ENCODE peak calls at places on chromosomes 1 and 21, in seven cellular contexts. One of them, this sample, is unnamed.

GRCh38 chr1:20476260-20477038 is 9.6 kb downstream of the CAMK2N1 start:
- DNase-seq in right lobe of liver: peak
- DNase-seq in prostate gland: no peak
- DNase-seq in H1: peak
- DNase-seq in testis: peak
- DNase-seq in uterus: no peak
- DNase-seq in breast epithelium: peak
- DNase-seq in this sample: peak

GRCh38 chr1:39061951-39062350 is 35.8 kb downstream of the NDUFS5 start:
- DNase-seq in right lobe of liver: no peak
- DNase-seq in prostate gland: no peak
- DNase-seq in H1: no peak
- DNase-seq in testis: no peak
- DNase-seq in uterus: no peak
- DNase-seq in breast epithelium: no peak
- DNase-seq in this sample: no peak

GRCh38 chr21:33975548-33976081 is 60.0 kb upstream of the ATP5PO start:
- DNase-seq in right lobe of liver: no peak
- DNase-seq in prostate gland: no peak
- DNase-seq in H1: peak
- DNase-seq in testis: no peak
- DNase-seq in uterus: no peak
- DNase-seq in breast epithelium: no peak
- DNase-seq in this sample: no peak

GRCh38 chr1:156086256-156086662 is 4.0 kb upstream of the MEX3A start:
- DNase-seq in right lobe of liver: peak
- DNase-seq in prostate gland: no peak
- DNase-seq in H1: no peak
- DNase-seq in testis: peak
- DNase-seq in uterus: no peak
- DNase-seq in breast epithelium: peak
- DNase-seq in this sample: peak

GRCh38 chr1:7616076-7616833 is 154.8 kb upstream of the VAMP3 start:
- DNase-seq in right lobe of liver: peak
- DNase-seq in prostate gland: peak
- DNase-seq in H1: peak
- DNase-seq in testis: peak
- DNase-seq in uterus: no peak
- DNase-seq in breast epithelium: no peak
- DNase-seq in this sample: peak

GRCh38 chr21:17793675-17794123 is 25.5 kb downstream of the C21orf91 start:
- DNase-seq in right lobe of liver: no peak
- DNase-seq in prostate gland: no peak
- DNase-seq in H1: no peak
- DNase-seq in testis: no peak
- DNase-seq in uterus: no peak
- DNase-seq in breast epithelium: no peak
- DNase-seq in this sample: no peak

GRCh38 chr1:12075195-12076114 is 12.4 kb downstream of the TNFRSF8 start:
- DNase-seq in right lobe of liver: no peak
- DNase-seq in prostate gland: no peak
- DNase-seq in H1: no peak
- DNase-seq in testis: peak
- DNase-seq in uterus: peak
- DNase-seq in breast epithelium: no peak
- DNase-seq in this sample: peak

GRCh38 chr1:34746785-34747637 is 7.8 kb upstream of the GJB5 start:
- DNase-seq in right lobe of liver: no peak
- DNase-seq in prostate gland: no peak
- DNase-seq in H1: no peak
- DNase-seq in testis: no peak
- DNase-seq in uterus: no peak
- DNase-seq in breast epithelium: no peak
- DNase-seq in this sample: no peak

GRCh38 chr1:33343539-33343938 is 22.6 kb upstream of the A3GALT2 start:
- DNase-seq in right lobe of liver: no peak
- DNase-seq in prostate gland: no peak
- DNase-seq in H1: no peak
- DNase-seq in testis: no peak
- DNase-seq in uterus: no peak
- DNase-seq in breast epithelium: no peak
- DNase-seq in this sample: no peak

GRCh38 chr1:235990376-235990795 is 74.5 kb downstream of the NID1 start:
- DNase-seq in right lobe of liver: no peak
- DNase-seq in prostate gland: no peak
- DNase-seq in H1: no peak
- DNase-seq in testis: no peak
- DNase-seq in uterus: peak
- DNase-seq in breast epithelium: no peak
- DNase-seq in this sample: no peak

GRCh38 chr21:46081022-46081861 is 16.7 kb upstream of the COL6A2 start:
- DNase-seq in right lobe of liver: peak
- DNase-seq in prostate gland: no peak
- DNase-seq in H1: no peak
- DNase-seq in testis: no peak
- DNase-seq in uterus: no peak
- DNase-seq in breast epithelium: peak
- DNase-seq in this sample: peak

GRCh38 chr1:2376931-2377672 is 14.3 kb downstream of the MORN1 start:
- DNase-seq in right lobe of liver: no peak
- DNase-seq in prostate gland: no peak
- DNase-seq in H1: no peak
- DNase-seq in testis: no peak
- DNase-seq in uterus: no peak
- DNase-seq in breast epithelium: no peak
- DNase-seq in this sample: peak

GRCh38 chr1:231161711-231162299 is at the start of gene TRIM67:
- DNase-seq in right lobe of liver: no peak
- DNase-seq in prostate gland: no peak
- DNase-seq in H1: peak
- DNase-seq in testis: no peak
- DNase-seq in uterus: no peak
- DNase-seq in breast epithelium: no peak
- DNase-seq in this sample: no peak

GRCh38 chr1:207502726-207503125 is 6.8 kb downstream of the CR1 start:
- DNase-seq in right lobe of liver: no peak
- DNase-seq in prostate gland: no peak
- DNase-seq in H1: no peak
- DNase-seq in testis: no peak
- DNase-seq in uterus: no peak
- DNase-seq in breast epithelium: no peak
- DNase-seq in this sample: no peak

GRCh38 chr1:89822999-89823628 is 2.3 kb downstream of the LRRC8D start:
- DNase-seq in right lobe of liver: no peak
- DNase-seq in prostate gland: no peak
- DNase-seq in H1: no peak
- DNase-seq in testis: no peak
- DNase-seq in uterus: no peak
- DNase-seq in breast epithelium: no peak
- DNase-seq in this sample: no peak

GRCh38 chr1:221327954-221328353 is 413.9 kb downstream of the DUSP10 start:
- DNase-seq in right lobe of liver: no peak
- DNase-seq in prostate gland: no peak
- DNase-seq in H1: no peak
- DNase-seq in testis: no peak
- DNase-seq in uterus: no peak
- DNase-seq in breast epithelium: no peak
- DNase-seq in this sample: no peak

GRCh38 chr1:206470692-206471414 is 577 bp downstream of the IKBKE start:
- DNase-seq in right lobe of liver: no peak
- DNase-seq in prostate gland: no peak
- DNase-seq in H1: peak
- DNase-seq in testis: no peak
- DNase-seq in uterus: no peak
- DNase-seq in breast epithelium: no peak
- DNase-seq in this sample: no peak

GRCh38 chr1:145991799-145992412 is 4.5 kb downstream of the TXNIP start:
- DNase-seq in right lobe of liver: no peak
- DNase-seq in prostate gland: no peak
- DNase-seq in H1: no peak
- DNase-seq in testis: no peak
- DNase-seq in uterus: peak
- DNase-seq in breast epithelium: no peak
- DNase-seq in this sample: no peak
- TF ChIP-seq POLR2A in right lobe of liver: peak
- TF ChIP-seq POLR2A in prostate gland: no peak
- TF ChIP-seq POLR2A in H1: peak
- TF ChIP-seq POLR2A in testis: no peak
- TF ChIP-seq POLR2A in uterus: no peak
- TF ChIP-seq POLR2A in breast epithelium: peak
- TF ChIP-seq POLR2A in this sample: peak

DNA sequence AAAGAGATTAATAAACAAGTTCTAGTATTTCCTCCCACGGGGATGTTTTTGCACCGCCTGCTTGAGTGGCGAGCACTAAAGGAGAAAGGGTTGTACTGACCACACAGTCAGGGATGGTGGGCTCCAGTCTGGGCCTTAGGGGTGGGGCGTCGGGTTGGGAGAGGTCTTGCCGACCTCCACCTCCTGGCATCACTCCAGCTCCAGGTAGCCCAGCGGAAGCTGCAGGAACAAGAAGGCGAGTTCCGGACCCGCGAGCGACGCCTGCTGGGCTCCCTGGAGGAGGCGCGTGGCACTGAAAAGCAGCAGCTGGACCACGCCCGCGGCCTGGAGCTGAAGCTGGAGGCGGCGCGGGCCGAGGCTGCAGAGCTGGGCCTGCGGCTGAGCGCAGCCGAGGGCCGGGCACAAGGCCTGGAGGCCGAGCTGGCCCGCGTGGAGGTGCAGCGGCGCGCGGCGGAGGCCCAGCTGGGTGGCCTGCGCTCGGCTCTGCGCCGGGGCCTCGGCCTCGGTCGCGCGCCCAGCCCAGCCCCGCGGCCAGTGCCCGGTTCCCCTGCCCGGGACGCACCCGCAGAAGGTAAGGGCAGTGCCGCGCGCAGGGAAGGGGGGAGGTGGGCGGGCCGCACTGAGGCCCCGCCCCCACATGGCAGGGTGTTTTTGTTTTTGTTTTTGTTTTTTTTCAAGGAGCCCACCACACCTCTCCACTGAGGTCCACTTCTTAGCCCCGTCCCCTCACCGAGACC is 19.7 kb downstream of the MFAP2 start:
- DNase-seq in right lobe of liver: peak
- DNase-seq in prostate gland: peak
- DNase-seq in H1: peak
- DNase-seq in testis: peak
- DNase-seq in uterus: peak
- DNase-seq in breast epithelium: peak
- DNase-seq in this sample: peak
- TF ChIP-seq POLR2A in right lobe of liver: no peak
- TF ChIP-seq POLR2A in prostate gland: no peak
- TF ChIP-seq POLR2A in H1: peak
- TF ChIP-seq POLR2A in testis: no peak
- TF ChIP-seq POLR2A in uterus: no peak
- TF ChIP-seq POLR2A in breast epithelium: no peak
- TF ChIP-seq POLR2A in this sample: no peak

GRCh38 chr1:110150330-110151174 is at the start of gene SLC6A17:
- DNase-seq in right lobe of liver: no peak
- DNase-seq in prostate gland: no peak
- DNase-seq in H1: peak
- DNase-seq in testis: peak
- DNase-seq in uterus: no peak
- DNase-seq in breast epithelium: no peak
- DNase-seq in this sample: no peak
- TF ChIP-seq POLR2A in right lobe of liver: no peak
- TF ChIP-seq POLR2A in prostate gland: no peak
- TF ChIP-seq POLR2A in H1: no peak
- TF ChIP-seq POLR2A in testis: no peak
- TF ChIP-seq POLR2A in uterus: no peak
- TF ChIP-seq POLR2A in breast epithelium: no peak
- TF ChIP-seq POLR2A in this sample: no peak

DNA sequence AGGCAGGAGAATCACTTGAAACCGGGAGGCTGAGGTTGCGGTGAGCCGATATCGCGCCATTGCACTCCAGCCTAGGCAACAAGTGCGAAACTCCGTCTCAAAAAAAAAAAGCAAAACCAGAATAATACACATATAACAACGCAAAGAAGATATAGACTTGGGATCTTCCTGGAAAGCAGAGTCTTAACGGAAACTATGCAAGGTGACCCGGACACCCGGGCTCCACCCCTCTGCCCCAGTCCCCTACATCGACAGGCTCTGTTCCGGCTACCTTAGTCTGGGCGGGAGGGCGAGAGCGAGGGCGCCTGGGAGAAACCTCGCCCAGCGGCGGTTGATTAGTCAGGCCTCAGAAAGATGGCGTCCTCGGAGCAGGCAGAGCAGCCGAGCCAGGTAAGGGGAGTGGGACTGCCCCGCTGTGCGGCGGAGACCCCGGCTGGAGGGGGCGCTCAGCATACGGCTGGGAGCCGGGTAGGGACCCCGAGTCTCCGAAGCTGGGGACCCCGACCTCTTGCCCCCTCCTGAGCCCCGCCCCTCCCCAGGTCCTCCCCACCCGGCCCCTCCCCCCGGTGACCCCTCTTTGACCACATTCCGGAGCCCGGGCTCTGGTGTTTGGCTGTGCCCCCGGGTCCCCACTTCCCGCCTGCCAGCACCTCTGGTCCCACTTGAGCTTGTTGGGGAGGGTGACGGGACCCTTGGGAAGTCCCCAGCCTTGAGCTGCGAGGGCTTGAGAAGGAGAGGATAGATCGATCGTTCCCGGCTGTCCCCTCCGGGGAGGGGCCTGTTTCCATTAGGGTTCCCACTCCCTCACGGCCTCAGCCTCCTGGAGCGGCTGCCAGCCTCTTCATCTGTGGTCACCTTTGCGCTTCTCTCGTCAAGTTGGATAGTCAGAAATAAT is at the start of gene PEX14:
- DNase-seq in right lobe of liver: peak
- DNase-seq in prostate gland: peak
- DNase-seq in H1: peak
- DNase-seq in testis: peak
- DNase-seq in uterus: peak
- DNase-seq in breast epithelium: peak
- DNase-seq in this sample: peak
- TF ChIP-seq POLR2A in right lobe of liver: peak
- TF ChIP-seq POLR2A in prostate gland: peak
- TF ChIP-seq POLR2A in H1: peak
- TF ChIP-seq POLR2A in testis: no peak
- TF ChIP-seq POLR2A in uterus: no peak
- TF ChIP-seq POLR2A in breast epithelium: no peak
- TF ChIP-seq POLR2A in this sample: no peak

DNA sequence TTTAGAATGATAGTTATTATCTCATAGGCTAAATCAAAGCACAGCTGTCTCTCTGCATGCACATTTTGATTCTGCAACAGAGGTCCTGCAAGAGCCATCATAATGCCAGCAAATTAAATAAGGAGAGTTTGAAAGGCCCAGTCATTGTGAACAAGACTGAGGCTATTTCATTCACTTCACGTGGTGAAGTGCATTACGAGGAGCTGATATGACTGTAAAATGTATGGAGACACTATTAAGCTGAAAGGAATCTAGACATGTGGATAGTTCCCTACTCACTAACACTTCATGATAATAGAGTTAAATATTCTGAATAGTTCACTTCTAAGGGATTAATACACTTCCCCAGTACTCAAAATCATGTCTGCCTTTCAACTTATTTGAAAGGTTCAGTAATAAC is 299.0 kb downstream of the SMYD3 start:
- DNase-seq in right lobe of liver: no peak
- DNase-seq in prostate gland: no peak
- DNase-seq in H1: no peak
- DNase-seq in testis: no peak
- DNase-seq in uterus: no peak
- DNase-seq in breast epithelium: no peak
- DNase-seq in this sample: no peak
- TF ChIP-seq POLR2A in right lobe of liver: no peak
- TF ChIP-seq POLR2A in prostate gland: no peak
- TF ChIP-seq POLR2A in H1: no peak
- TF ChIP-seq POLR2A in testis: no peak
- TF ChIP-seq POLR2A in uterus: no peak
- TF ChIP-seq POLR2A in breast epithelium: no peak
- TF ChIP-seq POLR2A in this sample: no peak

GRCh38 chr1:47219001-47219400 is 13.0 kb downstream of the TAL1 start:
- DNase-seq in right lobe of liver: no peak
- DNase-seq in prostate gland: no peak
- DNase-seq in H1: no peak
- DNase-seq in testis: no peak
- DNase-seq in uterus: no peak
- DNase-seq in breast epithelium: no peak
- DNase-seq in this sample: no peak
- TF ChIP-seq POLR2A in right lobe of liver: no peak
- TF ChIP-seq POLR2A in prostate gland: no peak
- TF ChIP-seq POLR2A in H1: no peak
- TF ChIP-seq POLR2A in testis: no peak
- TF ChIP-seq POLR2A in uterus: no peak
- TF ChIP-seq POLR2A in breast epithelium: no peak
- TF ChIP-seq POLR2A in this sample: no peak